ENCODE peak calls at places on chromosome 1, in ten cellular contexts. J is H1; X is H54; K is GM10248; Y is tibial nerve; T is GM13977; S is T-cell; C is stimulated activated CD8-positive, alpha-beta memory T cell treated with anti-CD3 and anti-CD28 coated beads, Interleukin-2, amount 100 ng/mL, for 1 hour; G is HL-60; M is CD8-positive, alpha-beta T cell. L is an unnamed sample.

GRCh38 chr1:153569465-153569864 is 3.8 kb upstream of the S100A2 start:
- DNase-seq in X (no peak), C (no peak), Y (no peak), G (no peak), M (no peak), K (no peak), J (no peak), S (no peak), T (no peak), L (no peak)

GRCh38 chr1:20840731-20841130 is 53.6 kb upstream of the HP1BP3 start:
- DNase-seq in J (no peak), C (no peak), G (no peak), Y (no peak), S (no peak), X (no peak), T (no peak), M (no peak), K (no peak), L (no peak)

GRCh38 chr1:6350416-6351088 is 43.0 kb downstream of the ACOT7 start:
- DNase-seq in T (no peak), M (no peak), Y (no peak), C (no peak), X (no peak), J (no peak), G (no peak), S (no peak), K (no peak), L (peak)

GRCh38 chr1:215475719-215476525 is 91.2 kb upstream of the KCTD3 start:
- DNase-seq in T (no peak), X (peak), C (no peak), S (no peak), Y (no peak), K (no peak), G (no peak), J (no peak), M (no peak), L (peak)

GRCh38 chr1:240768979-240769378 is 157.0 kb upstream of the GREM2 start:
- DNase-seq in J (no peak), C (no peak), M (no peak), Y (no peak), X (no peak), T (no peak), G (no peak), K (no peak), S (no peak), L (no peak)

GRCh38 chr1:100354971-100355394 is 2.7 kb downstream of the CDC14A start:
- DNase-seq in J (no peak), X (peak), S (no peak), G (no peak), K (no peak), C (no peak), Y (no peak), M (peak), T (no peak), L (peak)

GRCh38 chr1:211731456-211732275 is 56.2 kb upstream of the NEK2 start:
- DNase-seq in J (no peak), X (no peak), G (no peak), S (no peak), Y (no peak), C (no peak), K (no peak), M (no peak), T (no peak), L (no peak)

GRCh38 chr1:214392246-214392645 is 111.3 kb downstream of the SMYD2 start:
- DNase-seq in C (no peak), K (no peak), M (no peak), X (no peak), Y (no peak), S (no peak), J (no peak), G (no peak), T (no peak), L (no peak)

GRCh38 chr1:98121661-98122060 is 200.8 kb upstream of the DPYD start:
- DNase-seq in Y (no peak), S (no peak), C (no peak), X (no peak), T (no peak), M (no peak), J (no peak), K (no peak), G (no peak), L (no peak)